ENCODE peak calls at places on chromosomes 12 and 14, in five cellular contexts. A is IMR-90, V is H9, L is mesendoderm, J is H1. M is an unnamed sample.

GRCh38 chr12:57127101-57127709 is 1.1 kb upstream of the LRP1 start:
- DNase-seq in L (peak; percentile 89), V (peak; percentile 89), A (no peak), J (no peak), M (peak; percentile 71)

GRCh38 chr12:46401703-46402102 is 29.1 kb upstream of the SLC38A2 start:
- DNase-seq in A (peak; percentile 58), J (no peak), V (no peak), L (no peak), M (no peak)

GRCh38 chr14:44361083-44361482 is 146.0 kb downstream of the FSCB start:
- DNase-seq in J (no peak), A (no peak), V (no peak), L (no peak), M (no peak)

GRCh38 chr12:48793696-48794095 is 4.8 kb upstream of the ADCY6 start:
- DNase-seq in J (no peak), L (no peak), A (no peak), V (no peak), M (no peak)

GRCh38 chr12:99453831-99454538 is 193.6 kb upstream of the GARIN6 start:
- DNase-seq in A (no peak), V (no peak), L (peak; percentile 18), J (no peak), M (no peak)

GRCh38 chr12:106247731-106248176 is at the start of gene CKAP4:
- DNase-seq in J (no peak), L (peak; percentile 69), V (peak; percentile 74), A (peak; percentile 82), M (peak; percentile 73)

GRCh38 chr14:59037086-59037485 is 151.4 kb upstream of the DAAM1 start:
- DNase-seq in A (no peak), V (no peak), L (no peak), J (no peak), M (no peak)

GRCh38 chr12:4030938-4031702 is 157.9 kb upstream of the PARP11 start:
- DNase-seq in J (peak; percentile 91), L (peak; percentile 99), A (peak; percentile 98), V (peak; percentile 99), M (peak; percentile 95)

GRCh38 chr14:20686386-20687143 is 2.0 kb upstream of the ANG start:
- DNase-seq in A (no peak), J (no peak), V (no peak), L (no peak), M (no peak)

GRCh38 chr12:101803978-101804377 is 26.8 kb downstream of the GNPTAB start:
- DNase-seq in L (no peak), A (no peak), J (no peak), V (no peak), M (no peak)

GRCh38 chr14:103646189-103646588 is 17.2 kb downstream of the KLC1 start:
- DNase-seq in L (no peak), V (no peak), J (no peak), A (no peak), M (no peak)

GRCh38 chr14:35705636-35706035 is 103.5 kb downstream of the RALGAPA1 start:
- DNase-seq in L (no peak), J (no peak), V (no peak), A (no peak), M (no peak)

GRCh38 chr14:75989134-75989533 is 3.6 kb downstream of the IFT43 start:
- DNase-seq in V (no peak), A (peak; percentile 69), L (no peak), J (no peak), M (no peak)

GRCh38 chr12:31687101-31687527 is 27.6 kb downstream of the ETFBKMT start:
- DNase-seq in L (no peak), J (no peak), V (no peak), A (no peak), M (no peak)

GRCh38 chr12:117679776-117680175 is 289.0 kb downstream of the KSR2 start:
- DNase-seq in V (no peak), J (no peak), A (no peak), L (no peak), M (no peak)

GRCh38 chr12:69157023-69157655 is 82.2 kb upstream of the CPSF6 start:
- DNase-seq in L (peak; percentile 92), A (peak; percentile 76), V (peak; percentile 95), J (peak; percentile 77), M (peak; percentile 75)

GRCh38 chr12:14654842-14655241 is 41.6 kb downstream of the GUCY2C start:
- DNase-seq in L (no peak), J (no peak), A (no peak), V (no peak), M (no peak)

GRCh38 chr12:1797011-1797901 is 23.1 kb upstream of the LRTM2 start:
- DNase-seq in L (no peak), J (no peak), A (no peak), V (peak; percentile 56), M (no peak)

GRCh38 chr14:103501041-103501870 is 21.4 kb downstream of the CKB start:
- DNase-seq in J (no peak), V (no peak), A (no peak), L (no peak), M (no peak)

GRCh38 chr14:93984987-93985410 is 8.6 kb upstream of the ASB2 start:
- DNase-seq in A (peak; percentile 91), V (peak; percentile 65), J (no peak), L (peak; percentile 71), M (peak; percentile 9)

GRCh38 chr12:79659961-79660431 is 30.8 kb downstream of the PAWR start:
- DNase-seq in J (no peak), A (no peak), V (no peak), L (no peak), M (no peak)

GRCh38 chr12:52566847-52567291 is 6.8 kb downstream of the KRT74 start:
- DNase-seq in V (no peak), L (peak; percentile 64), J (no peak), A (no peak), M (no peak)

GRCh38 chr14:23356662-23357061 is 4.0 kb upstream of the SLC22A17 start:
- DNase-seq in V (peak; percentile 13), A (no peak), L (no peak), J (no peak), M (no peak)

GRCh38 chr12:123232807-123233504 is at the start of the genes MPHOSPH9 and MTRFR:
- DNase-seq in V (peak; percentile 100), A (peak; percentile 99), L (peak; percentile 100), J (peak; percentile 98), M (peak; percentile 100)
- H2BK120ac ChIP-seq in V (no peak within 1 kb of the TSS), A (peak within 1 kb of the TSS; percentile 45), L (no peak within 1 kb of the TSS), J (no peak within 1 kb of the TSS), M (no peak within 1 kb of the TSS)

GRCh38 chr14:67186789-67187188 is 2.5 kb upstream of the GARIN2 start:
- DNase-seq in L (no peak), A (peak; percentile 34), J (no peak), V (no peak), M (no peak)
- H3K23ac ChIP-seq in L (no peak overlapping the region), A (no peak overlapping the region), J (no peak overlapping the region), V (no peak overlapping the region), M (no peak overlapping the region)

DNA sequence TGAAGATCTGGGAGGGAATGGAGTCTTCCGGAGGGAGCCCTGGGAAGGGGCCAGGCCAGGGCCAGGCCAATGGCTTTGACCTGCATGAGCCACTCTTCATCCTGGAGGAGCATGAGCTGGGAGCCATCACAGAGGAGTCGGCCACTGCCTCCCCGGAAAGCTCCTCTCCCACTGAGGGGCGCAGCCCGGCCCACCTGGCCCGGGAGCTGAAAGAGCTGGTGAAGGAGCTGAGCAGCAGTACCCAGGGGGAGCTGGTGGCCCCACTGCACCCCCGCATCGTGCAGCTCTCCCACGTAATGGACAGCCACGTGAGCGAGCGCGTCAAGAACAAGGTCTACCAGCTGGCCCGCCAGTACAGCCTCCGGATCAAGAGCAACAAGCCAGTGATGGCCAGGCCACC is 37.7 kb downstream of the PLEKHG3 start:
- DNase-seq in A (no peak), L (no peak), J (no peak), V (no peak), M (no peak)
- H2BK5ac ChIP-seq in A (no peak overlapping the region), L (no peak overlapping the region), J (no peak overlapping the region), V (no peak overlapping the region), M (no peak overlapping the region)

DNA sequence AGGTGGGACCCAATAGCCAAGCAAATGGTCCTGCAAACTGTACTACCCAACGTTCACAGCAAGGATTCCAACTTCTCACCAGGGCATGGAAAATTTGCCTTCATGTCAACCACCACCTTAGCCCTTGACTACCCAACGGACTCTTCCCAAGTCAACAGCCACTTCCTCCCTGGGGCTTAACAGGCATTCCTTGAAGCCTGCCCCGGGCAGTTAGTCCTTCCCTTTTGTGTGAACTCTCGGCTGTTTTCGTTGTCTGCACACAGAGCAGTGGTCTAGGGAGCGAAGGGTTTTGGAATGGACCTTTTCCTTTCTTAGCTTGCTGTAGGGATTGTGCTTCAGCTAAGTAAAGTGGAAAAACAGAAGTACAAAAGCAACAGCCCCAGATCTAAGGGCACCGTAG is 35.2 kb upstream of the TCL1B start:
- DNase-seq in V (no peak), J (no peak), L (peak; percentile 47), A (no peak), M (no peak)
- H2BK120ac ChIP-seq in V (no peak overlapping the region), J (no peak overlapping the region), L (no peak overlapping the region), A (no peak overlapping the region), M (no peak overlapping the region)